ENCODE peak calls at places on chromosomes 7 and 10, in ten cellular contexts. Y, K, I, F, W, E, T, U, H and G are unnamed samples.

GRCh38 chr7:70405241-70405640 is 726.7 kb upstream of the GALNT17 start:
- DNase-seq in H (no peak), U (no peak), T (no peak), W (no peak), Y (no peak), K (no peak), F (no peak), E (no peak), I (no peak), G (no peak)

GRCh38 chr7:150417239-150417638 is 33.2 kb upstream of the GIMAP8 start:
- DNase-seq in T (no peak), K (no peak), E (no peak), Y (peak; percentile 2), I (no peak), W (peak; percentile 12), U (no peak), F (no peak), H (no peak), G (no peak)

GRCh38 chr7:31744294-31744874 is 57.4 kb downstream of the PPP1R17 start:
- DNase-seq in Y (peak; percentile 57), T (peak; percentile 68), F (no peak), W (peak; percentile 63), E (peak; percentile 60), H (peak; percentile 59), I (peak; percentile 61), U (peak; percentile 54), K (no peak), G (no peak)

GRCh38 chr7:154858836-154859537 is 143.9 kb downstream of the PAXIP1 start:
- DNase-seq in E (no peak), H (no peak), U (no peak), F (no peak), Y (no peak), K (no peak), W (no peak), T (no peak), I (no peak), G (no peak)

GRCh38 chr7:130628901-130629300 is 39.6 kb downstream of the COPG2 start:
- DNase-seq in H (no peak), U (no peak), I (no peak), Y (no peak), F (no peak), W (no peak), K (no peak), E (no peak), T (no peak), G (no peak)

GRCh38 chr7:151511270-151511669 is 8.4 kb downstream of the RHEB start:
- DNase-seq in E (no peak), I (no peak), Y (no peak), H (no peak), T (no peak), F (no peak), K (no peak), W (no peak), U (no peak), G (no peak)

GRCh38 chr7:151088856-151089699 is 2.8 kb downstream of the AGAP3 start:
- DNase-seq in F (no peak), Y (no peak), T (peak; percentile 88), W (peak; percentile 56), K (no peak), I (peak; percentile 62), U (peak; percentile 70), E (no peak), H (peak; percentile 71), G (no peak)

GRCh38 chr7:38428040-38428439 is 154.6 kb upstream of the TARP start:
- DNase-seq in I (no peak), F (no peak), W (no peak), E (no peak), K (no peak), U (no peak), Y (no peak), H (no peak), T (no peak), G (no peak)

GRCh38 chr7:7653568-7654187 is 13.1 kb downstream of the UMAD1 start:
- DNase-seq in I (no peak), U (no peak), K (no peak), H (peak; percentile 32), E (no peak), F (no peak), W (no peak), T (no peak), Y (peak; percentile 46), G (no peak)

GRCh38 chr10:86658751-86659150 is 4.4 kb downstream of the OPN4 start:
- DNase-seq in T (peak; percentile 11), E (no peak), H (no peak), I (no peak), Y (no peak), K (no peak), W (no peak), U (no peak), F (no peak), G (no peak)

GRCh38 chr7:20783716-20784310 is 2.9 kb downstream of the SP8 start:
- DNase-seq in U (no peak), W (no peak), H (no peak), T (no peak), F (no peak), Y (no peak), E (no peak), I (no peak), K (no peak), G (no peak)

DNA sequence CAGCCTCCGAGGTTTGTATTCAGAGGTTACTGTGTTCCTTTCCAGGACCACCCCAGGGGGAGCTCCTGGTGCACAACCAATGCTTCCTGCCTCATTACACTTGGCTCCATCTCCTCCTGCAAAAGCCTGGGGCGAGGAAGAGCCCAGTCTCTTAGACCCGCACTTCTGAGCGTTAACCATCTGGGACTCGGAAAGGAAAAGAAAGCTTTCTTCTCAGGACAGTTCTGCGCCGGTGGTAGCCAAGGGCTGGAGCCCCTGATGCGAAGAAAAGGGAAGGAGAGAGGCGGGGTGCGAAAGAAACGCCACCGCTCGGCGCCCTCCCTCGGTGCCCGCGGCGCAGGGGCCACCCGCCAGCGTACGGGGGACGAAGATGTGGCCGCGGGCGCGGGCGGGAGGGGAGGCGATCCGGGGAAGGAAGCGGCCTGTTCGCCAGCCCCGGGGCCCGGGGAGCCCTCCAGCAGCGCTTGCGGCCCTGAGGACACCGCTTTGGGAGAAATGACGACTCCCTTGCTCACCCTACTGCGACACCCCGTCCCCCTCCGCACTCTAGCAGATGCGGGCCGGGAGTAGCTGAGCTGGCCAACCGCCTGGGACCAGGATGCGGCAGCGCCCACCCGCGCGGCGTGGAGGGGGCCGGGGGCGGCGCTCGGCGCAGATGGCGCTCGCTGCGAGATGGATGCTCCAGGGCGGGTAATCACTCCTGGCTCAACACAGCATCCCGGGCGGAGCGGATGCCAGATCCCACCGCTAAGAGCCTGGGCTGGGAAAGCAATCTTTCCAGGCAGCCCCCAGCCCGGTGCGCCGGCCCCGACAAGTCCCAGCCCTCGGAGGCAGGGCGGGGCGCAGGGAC is 1.3 kb downstream of the NRCAM start:
- DNase-seq in U (no peak), K (no peak), T (no peak), H (no peak), E (peak; percentile 39), Y (no peak), I (no peak), F (no peak), W (peak; percentile 48), G (no peak)
- TF ChIP-seq CTCF in U (no peak), K (no peak), T (no peak), H (no peak), E (no peak), Y (no peak), I (no peak), F (no peak), W (no peak), G (no peak)

DNA sequence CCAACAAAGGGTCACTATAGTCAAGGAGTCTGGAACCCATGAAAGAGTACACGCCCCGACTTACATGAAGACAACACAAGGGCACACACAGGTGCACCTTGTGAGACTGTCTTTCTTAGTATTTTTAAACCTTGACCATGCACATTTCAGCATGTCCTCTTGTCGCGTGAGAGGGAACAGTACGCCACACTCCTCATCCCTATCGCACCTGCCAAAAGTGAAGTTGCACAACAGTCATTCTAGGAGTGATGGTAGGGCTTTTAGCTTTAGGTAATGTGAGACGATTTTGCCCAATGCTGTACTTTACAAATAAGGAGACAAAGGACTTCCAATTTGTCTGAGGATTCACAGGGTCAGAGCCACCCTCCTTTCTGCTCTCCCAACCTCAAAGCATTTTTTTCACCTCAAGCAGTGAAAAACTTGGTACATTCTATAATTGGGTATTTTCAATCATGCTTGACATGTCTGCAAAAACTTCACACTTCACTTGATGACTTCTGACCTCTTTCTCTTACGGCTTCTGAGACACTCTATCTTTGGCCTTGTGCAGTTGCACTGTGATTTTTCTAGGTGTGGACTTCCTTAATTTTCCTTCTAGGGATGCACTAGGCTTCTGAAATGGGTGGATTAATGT is 173.9 kb upstream of the GRB10 start:
- DNase-seq in E (no peak), W (no peak), T (no peak), I (no peak), U (no peak), K (peak; percentile 51), Y (no peak), H (no peak), F (no peak), G (no peak)
- H3K27me3 ChIP-seq in E (no peaks in the 10 kb centered on the region), W (no peaks in the 10 kb centered on the region), T (peaks cover 4% of the 10 kb centered on the region), I (no peaks in the 10 kb centered on the region), U (no peaks in the 10 kb centered on the region), K (no peaks in the 10 kb centered on the region), Y (no peaks in the 10 kb centered on the region), H (no peaks in the 10 kb centered on the region), F (no peaks in the 10 kb centered on the region), G (no peaks in the 10 kb centered on the region)

GRCh38 chr10:131890276-131891195 is 10.3 kb upstream of the PPP2R2D start:
- DNase-seq in F (no peak), T (no peak), I (no peak), K (no peak), U (no peak), Y (no peak), E (no peak), W (no peak), H (no peak), G (no peak)

GRCh38 chr10:131895116-131895515 is 5.7 kb upstream of the PPP2R2D start:
- DNase-seq in I (no peak), U (no peak), K (no peak), E (no peak), H (no peak), W (no peak), F (no peak), T (no peak), Y (no peak), G (no peak)

GRCh38 chr10:131891929-131892816 is 8.6 kb upstream of the PPP2R2D start:
- DNase-seq in W (no peak), K (no peak), F (no peak), H (no peak), Y (no peak), U (no peak), E (no peak), T (no peak), I (no peak), G (no peak)

GRCh38 chr10:131891196-131891928 is 9.4 kb upstream of the PPP2R2D start:
- DNase-seq in W (no peak), I (no peak), K (no peak), U (no peak), H (no peak), T (no peak), Y (no peak), F (no peak), E (no peak), G (no peak)

GRCh38 chr10:131892817-131893675 is 7.8 kb upstream of the PPP2R2D start:
- DNase-seq in K (no peak), F (no peak), T (no peak), Y (no peak), W (no peak), H (no peak), U (no peak), E (no peak), I (no peak), G (no peak)
- H3K4me3 ChIP-seq in K (no peak overlapping the region), F (no peak overlapping the region), T (no peak overlapping the region), Y (no peak overlapping the region), W (no peak overlapping the region), H (no peak overlapping the region), U (no peak overlapping the region), E (no peak overlapping the region), I (no peak overlapping the region), G (no peak overlapping the region)

GRCh38 chr10:14413583-14413982 is 82.9 kb upstream of the FRMD4A start:
- DNase-seq in I (no peak), H (no peak), F (no peak), U (no peak), K (no peak), W (no peak), Y (no peak), T (no peak), E (no peak), G (no peak)
- TF ChIP-seq CTCF in I (no peak), H (no peak), F (no peak), U (no peak), K (no peak), W (no peak), Y (no peak), T (no peak), E (no peak), G (no peak)